ENCODE peak calls at places on chromosomes 6 and 20, in four cellular contexts. One of them, this sample, is unnamed.

GRCh38 chr20:50335866-50336265 is 145.2 kb downstream of the CEBPB start:
- DNase-seq in PC-3: no peak
- DNase-seq in adrenal gland: no peak
- DNase-seq in lower lobe of right lung: no peak
- DNase-seq in this sample: no peak

GRCh38 chr20:29741594-29741893 is 1515.9 kb upstream of the DEFB115 start:
- DNase-seq in adrenal gland: no peak
- DNase-seq in lower lobe of right lung: no peak
- DNase-seq in PC-3: no peak
- DNase-seq in this sample: no peak

GRCh38 chr6:138428943-138429616 is 25.1 kb downstream of the HEBP2 start:
- DNase-seq in lower lobe of right lung: no peak
- DNase-seq in PC-3: peak; percentile 59
- DNase-seq in adrenal gland: no peak
- DNase-seq in this sample: peak; percentile 46

GRCh38 chr6:114342086-114342825 is 567 bp downstream of the HS3ST5 start:
- DNase-seq in lower lobe of right lung: peak; percentile 45
- DNase-seq in adrenal gland: peak; percentile 16
- DNase-seq in PC-3: peak; percentile 35
- DNase-seq in this sample: peak; percentile 1

GRCh38 chr20:16363832-16364687 is 209.2 kb downstream of the KIF16B start:
- DNase-seq in lower lobe of right lung: no peak
- DNase-seq in PC-3: no peak
- DNase-seq in adrenal gland: no peak
- DNase-seq in this sample: no peak

GRCh38 chr20:41135187-41135887 is 2.0 kb upstream of the PLCG1 start:
- DNase-seq in lower lobe of right lung: peak; percentile 60
- DNase-seq in adrenal gland: peak; percentile 40
- DNase-seq in PC-3: peak; percentile 70
- DNase-seq in this sample: peak; percentile 63

GRCh38 chr6:106556368-106556960 is 72.8 kb downstream of the RTN4IP1 start:
- DNase-seq in PC-3: peak; percentile 60
- DNase-seq in lower lobe of right lung: no peak
- DNase-seq in adrenal gland: no peak
- DNase-seq in this sample: peak; percentile 43

GRCh38 chr20:18831830-18832229 is 18.2 kb downstream of the SCP2D1 start:
- DNase-seq in adrenal gland: peak; percentile 19
- DNase-seq in lower lobe of right lung: no peak
- DNase-seq in PC-3: peak; percentile 8
- DNase-seq in this sample: no peak

GRCh38 chr6:90411292-90411781 is 114.7 kb upstream of the BACH2 start:
- DNase-seq in adrenal gland: no peak
- DNase-seq in PC-3: peak; percentile 93
- DNase-seq in lower lobe of right lung: no peak
- DNase-seq in this sample: peak; percentile 20

DNA sequence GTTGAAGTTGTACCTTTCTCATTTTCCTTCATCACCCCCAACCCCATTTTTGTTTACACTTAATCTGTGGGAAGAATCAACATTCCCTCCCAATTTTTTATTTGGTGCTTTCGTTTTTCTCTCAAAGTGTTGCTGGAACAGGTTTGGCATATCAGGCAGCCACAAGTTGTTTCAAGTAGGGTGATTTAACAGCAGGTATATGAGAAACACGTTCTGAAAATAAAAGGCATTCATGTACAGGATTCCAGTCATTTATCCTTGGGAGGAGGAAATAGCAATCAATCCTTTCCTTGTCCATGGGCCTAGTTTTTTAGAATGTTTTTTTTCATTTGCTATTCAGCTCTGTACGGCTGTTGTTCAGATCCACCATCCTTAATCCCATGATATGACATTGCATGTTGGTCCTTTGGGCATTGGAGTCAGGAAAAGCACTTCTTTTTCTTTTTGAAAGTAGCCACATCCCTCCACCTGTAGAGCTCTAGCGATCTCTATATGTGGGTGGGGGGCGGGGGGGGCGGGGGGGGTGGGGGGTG is 120.2 kb downstream of the JARID2 start:
- DNase-seq in PC-3: no peak
- DNase-seq in lower lobe of right lung: no peak
- DNase-seq in adrenal gland: no peak
- DNase-seq in this sample: no peak
- H3K4me1 ChIP-seq in PC-3: peaks cover 11% of the 10 kb centered on the region
- H3K4me1 ChIP-seq in lower lobe of right lung: peaks cover 59% of the 10 kb centered on the region
- H3K4me1 ChIP-seq in adrenal gland: peaks cover 18% of the 10 kb centered on the region
- H3K4me1 ChIP-seq in this sample: peaks cover 4% of the 10 kb centered on the region

GRCh38 chr6:5512422-5512821 is 251.1 kb downstream of the FARS2 start:
- DNase-seq in lower lobe of right lung: no peak
- DNase-seq in PC-3: no peak
- DNase-seq in adrenal gland: no peak
- DNase-seq in this sample: no peak
- H3K27ac ChIP-seq in lower lobe of right lung: no peak overlapping the region
- H3K27ac ChIP-seq in PC-3: no peak overlapping the region
- H3K27ac ChIP-seq in adrenal gland: no peak overlapping the region
- H3K27ac ChIP-seq in this sample: no peak overlapping the region

GRCh38 chr6:41051873-41052272 is 1.1 kb upstream of the APOBEC2 start:
- DNase-seq in adrenal gland: no peak
- DNase-seq in lower lobe of right lung: no peak
- DNase-seq in PC-3: no peak
- DNase-seq in this sample: no peak

GRCh38 chr6:41055149-41055548 is 2.1 kb downstream of the APOBEC2 start:
- DNase-seq in PC-3: no peak
- DNase-seq in adrenal gland: no peak
- DNase-seq in lower lobe of right lung: no peak
- DNase-seq in this sample: no peak

GRCh38 chr6:41049955-41050354 is 3.0 kb upstream of the APOBEC2 start:
- DNase-seq in adrenal gland: no peak
- DNase-seq in PC-3: no peak
- DNase-seq in lower lobe of right lung: no peak
- DNase-seq in this sample: no peak

GRCh38 chr6:41049548-41049947 is 3.5 kb upstream of the APOBEC2 start:
- DNase-seq in adrenal gland: no peak
- DNase-seq in lower lobe of right lung: no peak
- DNase-seq in PC-3: no peak
- DNase-seq in this sample: no peak

GRCh38 chr6:41053056-41053455 is at the start of gene APOBEC2:
- DNase-seq in PC-3: no peak
- DNase-seq in lower lobe of right lung: no peak
- DNase-seq in adrenal gland: peak; percentile 36
- DNase-seq in this sample: no peak
- H3K4me1 ChIP-seq in PC-3: no peaks in the 10 kb centered on the region
- H3K4me1 ChIP-seq in lower lobe of right lung: peaks cover 11% of the 10 kb centered on the region
- H3K4me1 ChIP-seq in adrenal gland: no peaks in the 10 kb centered on the region
- H3K4me1 ChIP-seq in this sample: no peaks in the 10 kb centered on the region

DNA sequence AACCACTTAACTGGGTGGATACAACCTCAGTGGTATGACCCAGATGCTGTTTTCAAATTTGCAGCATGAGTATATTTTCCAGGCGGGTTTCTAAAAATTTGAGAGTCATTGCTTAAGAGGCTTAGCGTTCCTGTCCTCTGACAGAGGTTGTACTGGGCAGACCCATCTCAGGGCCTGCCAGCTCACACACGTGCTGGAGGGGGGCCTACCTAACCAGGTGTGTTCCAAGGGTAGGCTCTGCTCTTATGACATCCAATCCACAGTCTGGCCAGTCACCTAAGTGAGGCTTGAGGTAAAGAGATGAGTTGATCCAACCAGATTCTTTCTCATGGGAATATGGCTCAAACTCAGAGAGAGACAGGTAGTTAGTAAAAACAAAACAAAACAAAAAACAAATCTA is 1.3 kb downstream of the LYRM4 start:
- DNase-seq in lower lobe of right lung: no peak
- DNase-seq in PC-3: no peak
- DNase-seq in adrenal gland: no peak
- DNase-seq in this sample: no peak
- H3K27ac ChIP-seq in lower lobe of right lung: peak overlapping the region; percentile 28
- H3K27ac ChIP-seq in PC-3: no peak overlapping the region
- H3K27ac ChIP-seq in adrenal gland: no peak overlapping the region
- H3K27ac ChIP-seq in this sample: no peak overlapping the region

DNA sequence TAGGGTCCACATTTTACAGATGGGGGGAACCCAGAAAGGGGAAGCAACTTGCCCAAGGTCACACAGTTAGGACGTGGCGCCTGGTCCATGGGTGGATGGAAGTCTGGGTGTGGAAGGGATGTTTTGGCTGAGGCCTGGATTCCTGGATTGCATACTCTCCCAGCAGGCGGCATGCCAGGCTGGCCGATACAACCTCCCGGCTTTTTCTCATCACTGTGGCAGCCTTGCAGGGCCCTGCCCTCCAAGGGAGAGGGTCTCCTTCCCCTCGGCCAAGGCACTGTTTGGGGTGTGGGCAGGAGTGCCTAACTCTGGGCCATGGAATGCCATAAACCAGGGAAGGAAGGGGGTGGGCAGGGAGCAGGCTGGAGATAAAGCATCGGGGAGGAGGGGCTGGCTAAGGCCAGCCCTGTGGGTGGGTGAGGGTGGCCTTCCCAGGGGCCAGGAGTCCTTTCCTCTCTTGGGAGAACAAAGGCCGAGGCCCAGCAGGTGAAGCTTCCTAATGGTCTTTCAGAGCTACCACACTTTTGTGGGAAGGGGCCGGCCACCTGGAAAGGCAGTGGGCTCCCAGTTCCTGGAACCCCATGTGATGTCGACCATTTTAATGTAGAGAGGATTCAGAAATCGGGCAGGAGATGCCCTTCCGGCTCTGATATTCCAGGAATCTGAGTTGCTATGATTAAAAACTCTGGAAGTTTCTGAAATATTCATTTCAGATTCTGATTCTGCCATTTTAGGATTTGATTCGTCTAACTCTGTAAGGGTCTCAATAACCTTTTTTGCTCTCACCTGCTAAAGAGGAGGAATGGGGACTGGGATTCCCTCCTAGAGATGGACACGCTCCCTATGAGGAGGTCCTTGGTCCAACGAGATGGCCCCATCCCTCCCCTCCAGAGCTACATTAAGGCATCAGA is 4.2 kb downstream of the FOXS1 start:
- DNase-seq in PC-3: no peak
- DNase-seq in adrenal gland: no peak
- DNase-seq in lower lobe of right lung: no peak
- DNase-seq in this sample: no peak
- H3K4me1 ChIP-seq in PC-3: peaks cover 26% of the 10 kb centered on the region
- H3K4me1 ChIP-seq in adrenal gland: peaks cover 4% of the 10 kb centered on the region
- H3K4me1 ChIP-seq in lower lobe of right lung: peaks cover 33% of the 10 kb centered on the region
- H3K4me1 ChIP-seq in this sample: no peaks in the 10 kb centered on the region

GRCh38 chr20:13024581-13024980 is 15.8 kb downstream of the SPTLC3 start:
- DNase-seq in lower lobe of right lung: no peak
- DNase-seq in PC-3: no peak
- DNase-seq in adrenal gland: no peak
- DNase-seq in this sample: no peak

GRCh38 chr20:13021205-13021970 is 12.6 kb downstream of the SPTLC3 start:
- DNase-seq in adrenal gland: no peak
- DNase-seq in lower lobe of right lung: no peak
- DNase-seq in PC-3: no peak
- DNase-seq in this sample: no peak

GRCh38 chr20:13025181-13025580 is 16.4 kb downstream of the SPTLC3 start:
- DNase-seq in lower lobe of right lung: no peak
- DNase-seq in PC-3: no peak
- DNase-seq in adrenal gland: no peak
- DNase-seq in this sample: peak; percentile 10

GRCh38 chr20:13017883-13018535 is 9.2 kb downstream of the SPTLC3 start:
- DNase-seq in adrenal gland: no peak
- DNase-seq in PC-3: peak; percentile 95
- DNase-seq in lower lobe of right lung: no peak
- DNase-seq in this sample: no peak

DNA sequence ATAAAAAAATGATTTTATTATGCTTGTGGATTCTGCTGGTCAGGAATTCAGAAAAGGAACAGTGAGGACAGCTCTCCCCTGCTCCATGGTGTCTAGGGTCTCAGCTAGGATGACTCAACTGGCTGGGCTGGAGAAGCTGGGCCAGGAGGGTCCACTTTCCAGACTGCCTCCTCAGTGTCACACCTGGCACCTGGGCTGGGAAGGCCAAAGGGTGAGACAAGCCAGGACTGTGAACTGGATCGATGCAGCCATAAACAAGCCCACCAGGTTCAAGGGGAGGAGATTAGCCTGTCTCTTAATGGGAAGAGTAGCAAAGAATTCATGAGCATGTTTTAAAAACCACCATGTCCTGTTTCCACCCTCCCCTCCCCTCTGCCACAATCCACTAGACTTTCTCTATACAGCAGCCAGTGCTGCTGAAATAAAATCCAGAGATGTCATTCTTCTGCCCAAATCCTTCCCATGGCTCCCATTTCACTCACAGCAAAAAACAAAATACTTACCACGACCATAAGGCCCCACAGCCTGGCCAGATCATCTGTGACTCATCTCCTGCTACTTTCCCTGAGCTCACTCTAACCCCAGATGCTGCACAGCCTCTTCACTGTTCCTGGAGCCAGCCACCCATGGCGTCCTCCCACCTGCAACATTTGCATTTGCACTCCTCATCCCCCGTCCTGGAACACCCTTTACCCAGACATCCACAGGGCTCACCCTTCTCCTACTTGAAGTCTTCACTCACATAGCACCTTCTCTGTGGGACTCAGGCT is 13.8 kb downstream of the SPTLC3 start:
- DNase-seq in PC-3: peak; percentile 91
- DNase-seq in lower lobe of right lung: no peak
- DNase-seq in adrenal gland: no peak
- DNase-seq in this sample: no peak
- H3K27ac ChIP-seq in PC-3: peak overlapping the region; percentile 92
- H3K27ac ChIP-seq in lower lobe of right lung: no peak overlapping the region
- H3K27ac ChIP-seq in adrenal gland: no peak overlapping the region
- H3K27ac ChIP-seq in this sample: no peak overlapping the region

GRCh38 chr20:37314617-37315292 is 25.3 kb downstream of the MANBAL start:
- DNase-seq in adrenal gland: no peak
- DNase-seq in lower lobe of right lung: no peak
- DNase-seq in PC-3: no peak
- DNase-seq in this sample: no peak

GRCh38 chr20:37311710-37312355 is 22.4 kb downstream of the MANBAL start:
- DNase-seq in PC-3: no peak
- DNase-seq in adrenal gland: no peak
- DNase-seq in lower lobe of right lung: no peak
- DNase-seq in this sample: no peak

GRCh38 chr20:37314099-37314498 is 24.6 kb downstream of the MANBAL start:
- DNase-seq in adrenal gland: no peak
- DNase-seq in lower lobe of right lung: no peak
- DNase-seq in PC-3: no peak
- DNase-seq in this sample: no peak

GRCh38 chr20:37315293-37316110 is 26.0 kb downstream of the MANBAL start:
- DNase-seq in lower lobe of right lung: no peak
- DNase-seq in PC-3: no peak
- DNase-seq in adrenal gland: no peak
- DNase-seq in this sample: no peak

GRCh38 chr20:37313546-37314091 is 24.2 kb downstream of the MANBAL start:
- DNase-seq in adrenal gland: no peak
- DNase-seq in lower lobe of right lung: no peak
- DNase-seq in PC-3: no peak
- DNase-seq in this sample: no peak
- H3K4me1 ChIP-seq in adrenal gland: peaks cover 7% of the 10 kb centered on the region
- H3K4me1 ChIP-seq in lower lobe of right lung: peaks cover 40% of the 10 kb centered on the region
- H3K4me1 ChIP-seq in PC-3: no peaks in the 10 kb centered on the region
- H3K4me1 ChIP-seq in this sample: peaks cover 7% of the 10 kb centered on the region

GRCh38 chr20:44188752-44189151 is 1.8 kb upstream of the JPH2 start:
- DNase-seq in lower lobe of right lung: no peak
- DNase-seq in adrenal gland: no peak
- DNase-seq in PC-3: peak; percentile 31
- DNase-seq in this sample: no peak
- H3K27ac ChIP-seq in lower lobe of right lung: no peak overlapping the region
- H3K27ac ChIP-seq in adrenal gland: no peak overlapping the region
- H3K27ac ChIP-seq in PC-3: peak overlapping the region; percentile 78
- H3K27ac ChIP-seq in this sample: peak overlapping the region; percentile 40

This sample was measured in small intestine.